ENCODE peak calls at places on chromosomes 6 and 20, in nine cellular contexts. E is HCT116, C is T-cell, P is EH, Z is activated T-cell treated with anti-CD3 and anti-CD28 coated beads for 1 hour, V is omental fat pad, Y is Ammon's horn, Q is GM20000, N is transverse colon. K is an unnamed sample.

GRCh38 chr6:134161036-134161435 is 108.6 kb upstream of the SLC2A12 start:
- DNase-seq in Q (no peak), Z (no peak), E (no peak), C (no peak), N (no peak), V (no peak), P (peak), Y (no peak), K (no peak)

GRCh38 chr6:109182590-109182989 is 87.3 kb downstream of the CEP57L1 start:
- DNase-seq in V (no peak), Q (no peak), Y (peak), Z (no peak), C (no peak), P (no peak), N (no peak), E (no peak), K (no peak)

GRCh38 chr6:43774776-43775583 is 5.0 kb downstream of the VEGFA start:
- DNase-seq in N (peak), V (no peak), P (peak), E (no peak), Z (peak), Y (peak), Q (peak), C (peak), K (peak)

GRCh38 chr6:39980839-39981580 is 46.7 kb upstream of the MOCS1 start:
- DNase-seq in E (peak), N (peak), Q (peak), Z (no peak), P (peak), C (no peak), Y (peak), V (no peak), K (peak)

GRCh38 chr20:38250607-38251006 is 9.9 kb downstream of the KIAA1755 start:
- DNase-seq in Q (no peak), E (no peak), Z (no peak), Y (no peak), N (no peak), C (no peak), P (no peak), V (no peak), K (no peak)

GRCh38 chr6:4291453-4292403 is 156.4 kb upstream of the ECI2 start:
- DNase-seq in N (no peak), Y (no peak), P (peak), C (no peak), Z (no peak), V (no peak), Q (no peak), E (no peak), K (no peak)

GRCh38 chr6:36272234-36272633 is 2.4 kb downstream of the PNPLA1 start:
- DNase-seq in Y (no peak), Q (no peak), Z (no peak), E (no peak), V (no peak), N (no peak), P (no peak), C (no peak), K (no peak)

GRCh38 chr6:33904050-33904827 is 100.4 kb upstream of the MLN start:
- DNase-seq in P (peak), E (no peak), V (no peak), N (peak), C (peak), Q (peak), Y (peak), Z (peak), K (no peak)

GRCh38 chr6:133242761-133243590 is 1.8 kb downstream of the EYA4 start:
- DNase-seq in Y (no peak), C (no peak), Z (no peak), V (no peak), P (no peak), E (no peak), Q (no peak), N (no peak), K (no peak)

GRCh38 chr6:48560408-48560807 is 449.4 kb upstream of the PTCHD4 start:
- DNase-seq in C (no peak), Y (no peak), Q (no peak), V (no peak), P (peak), N (no peak), Z (no peak), E (no peak), K (no peak)

GRCh38 chr6:12137480-12137879 is 125.4 kb downstream of the HIVEP1 start:
- DNase-seq in Q (no peak), Y (peak), Z (no peak), P (peak), C (no peak), E (no peak), V (no peak), N (peak), K (peak)

GRCh38 chr6:39523987-39524386 is 201.2 kb downstream of the KIF6 start:
- DNase-seq in C (no peak), V (no peak), Y (no peak), E (no peak), Q (no peak), Z (no peak), N (no peak), P (no peak), K (no peak)

GRCh38 chr6:45423111-45423900 is 45.6 kb upstream of the SUPT3H start:
- DNase-seq in Y (peak), P (peak), V (no peak), N (peak), Z (no peak), E (no peak), C (peak), Q (peak), K (no peak)

GRCh38 chr20:38168791-38169589 is 3.9 kb upstream of the TGM2 start:
- DNase-seq in P (no peak), V (no peak), E (no peak), Z (no peak), C (no peak), Q (no peak), Y (peak), N (no peak), K (no peak)

GRCh38 chr20:53631909-53632662 is 38.4 kb upstream of the ZNF217 start:
- DNase-seq in Q (no peak), Z (no peak), Y (no peak), C (no peak), N (no peak), V (no peak), P (no peak), E (no peak), K (no peak)

GRCh38 chr20:60209048-60209447 is 250.8 kb downstream of the CDH26 start:
- DNase-seq in Z (no peak), E (no peak), Q (no peak), N (no peak), C (no peak), Y (no peak), V (no peak), P (no peak), K (no peak)

GRCh38 chr6:146097586-146097985 is 68.7 kb downstream of the GRM1 start:
- DNase-seq in Z (no peak), N (no peak), Y (no peak), P (no peak), Q (no peak), V (no peak), E (no peak), C (no peak), K (no peak)

GRCh38 chr6:163249651-163250101 is 164.8 kb upstream of the QKI start:
- DNase-seq in Q (no peak), E (no peak), C (no peak), V (no peak), Z (no peak), P (no peak), N (no peak), Y (peak), K (no peak)

GRCh38 chr6:167306401-167306998 is 15.4 kb downstream of the UNC93A start:
- DNase-seq in Y (no peak), V (no peak), Z (no peak), E (peak), P (no peak), Q (no peak), C (no peak), N (no peak), K (no peak)

GRCh38 chr20:25296094-25297093 is 48.5 kb downstream of the PYGB start:
- DNase-seq in Y (peak), C (peak), V (no peak), Q (peak), E (no peak), N (peak), Z (no peak), P (peak), K (no peak)

GRCh38 chr6:48826884-48827701 is 636.0 kb downstream of the MMUT start:
- DNase-seq in Z (no peak), P (peak), Q (no peak), N (peak), E (peak), V (peak), Y (no peak), C (no peak), K (peak)

GRCh38 chr20:33995053-33995816 is 1.5 kb downstream of the RALY start:
- DNase-seq in Z (no peak), C (no peak), N (no peak), Y (peak), V (no peak), P (peak), Q (no peak), E (no peak), K (no peak)

GRCh38 chr20:47129306-47129705 is 227.2 kb downstream of the ZMYND8 start:
- DNase-seq in P (peak), Q (no peak), Y (no peak), Z (no peak), V (no peak), E (no peak), N (no peak), C (no peak), K (no peak)

GRCh38 chr6:15148356-15149058 is 97.4 kb upstream of the JARID2 start:
- DNase-seq in Q (no peak), Z (no peak), V (no peak), N (no peak), P (peak), E (no peak), Y (no peak), C (no peak), K (no peak)

GRCh38 chr6:159077123-159077522 is 32.3 kb upstream of the TAGAP start:
- DNase-seq in Y (no peak), Q (no peak), Z (no peak), E (no peak), N (no peak), V (no peak), C (no peak), P (no peak), K (no peak)

GRCh38 chr6:36515844-36516243 is 31.4 kb downstream of the STK38 start:
- DNase-seq in Y (no peak), P (no peak), V (no peak), E (no peak), N (no peak), Z (no peak), Q (no peak), C (no peak), K (no peak)

GRCh38 chr20:17618673-17619013 is 48.8 kb downstream of the DSTN start:
- DNase-seq in C (no peak), E (no peak), N (peak), Q (no peak), P (no peak), Y (no peak), Z (no peak), V (no peak), K (no peak)

GRCh38 chr20:7657569-7657968 is 282.7 kb downstream of the HAO1 start:
- DNase-seq in N (no peak), Z (no peak), C (no peak), P (no peak), V (no peak), E (no peak), Y (no peak), Q (no peak), K (no peak)

GRCh38 chr20:57013741-57014140 is 252.7 kb downstream of the BMP7 start:
- DNase-seq in Y (no peak), Q (no peak), V (no peak), P (no peak), N (no peak), E (no peak), Z (no peak), C (no peak), K (no peak)

GRCh38 chr6:120214097-120214496 is 864.5 kb upstream of the MAN1A1 start:
- DNase-seq in N (no peak), Y (no peak), V (no peak), E (no peak), Q (no peak), Z (no peak), P (no peak), C (no peak), K (no peak)

GRCh38 chr6:77124604-77125003 is 338.7 kb downstream of the HTR1B start:
- DNase-seq in C (no peak), P (peak), Q (no peak), Y (no peak), E (no peak), V (no peak), Z (no peak), N (no peak), K (no peak)

GRCh38 chr6:44606976-44607375 is 219.5 kb downstream of the CDC5L start:
- DNase-seq in Q (no peak), C (no peak), Z (no peak), N (no peak), P (no peak), E (no peak), Y (no peak), V (no peak), K (no peak)

GRCh38 chr20:61354501-61354900 is 102.4 kb downstream of the CDH4 start:
- DNase-seq in Y (no peak), Q (no peak), Z (no peak), P (no peak), N (no peak), V (no peak), C (no peak), E (no peak), K (no peak)

GRCh38 chr6:39330057-39330456 is 7.6 kb upstream of the KCNK16 start:
- DNase-seq in E (no peak), N (no peak), P (no peak), Q (peak), Z (no peak), C (no peak), V (no peak), Y (peak), K (no peak)

GRCh38 chr20:58875541-58876134 is 23.1 kb downstream of the GNAS start:
- DNase-seq in Y (no peak), N (no peak), P (peak), E (no peak), Q (no peak), C (no peak), Z (no peak), V (no peak), K (no peak)

GRCh38 chr6:42696526-42697267 is 25.7 kb downstream of the PRPH2 start:
- DNase-seq in Y (no peak), Z (no peak), P (peak), C (no peak), N (peak), Q (no peak), V (no peak), E (no peak), K (no peak)

GRCh38 chr6:32972353-32973143 is 4.2 kb downstream of the BRD2 start:
- DNase-seq in V (no peak), E (no peak), Q (no peak), Z (peak), N (peak), C (peak), Y (no peak), P (no peak), K (no peak)

GRCh38 chr6:86686496-86686895 is 250.8 kb upstream of the HTR1E start:
- DNase-seq in Z (no peak), Q (no peak), E (no peak), C (no peak), N (no peak), P (no peak), V (no peak), Y (no peak), K (no peak)

GRCh38 chr6:5923840-5924239 is 82.9 kb downstream of the NRN1 start:
- DNase-seq in N (no peak), Q (no peak), Y (no peak), C (no peak), Z (no peak), E (no peak), P (no peak), V (no peak), K (no peak)